ENCODE peak calls at places on chromosomes 4 and X, in six cellular contexts. I is mesendoderm, M is Caco-2, O is BE2C, R is fibroblast of lung, U is uterus. V is an unnamed sample.

GRCh38 chrX:137428777-137429564 is 137.0 kb upstream of the ZIC3 start:
- DNase-seq in I (peak; percentile 64), M (no peak), O (no peak), R (no peak), U (no peak), V (peak; percentile 91)

GRCh38 chrX:39199429-39199828 is 398.2 kb downstream of the MID1IP1 start:
- DNase-seq in I (no peak), M (no peak), O (no peak), R (no peak), U (no peak), V (no peak)

GRCh38 chr4:11614426-11614825 is 185.7 kb upstream of the HS3ST1 start:
- DNase-seq in I (peak; percentile 40), M (peak; percentile 62), O (no peak), R (peak; percentile 59), U (no peak), V (no peak)

GRCh38 chr4:18518098-18518497 is 496.5 kb upstream of the LCORL start:
- DNase-seq in I (peak; percentile 14), M (no peak), O (no peak), R (no peak), U (no peak), V (peak; percentile 7)

GRCh38 chr4:89753601-89754066 is 83.3 kb downstream of the SNCA start:
- DNase-seq in I (peak; percentile 68), M (no peak), O (no peak), R (peak; percentile 97), U (no peak), V (no peak)

GRCh38 chr4:140018931-140019618 is 134.9 kb downstream of the MAML3 start:
- DNase-seq in I (no peak), M (peak; percentile 52), O (no peak), R (peak; percentile 23), U (no peak), V (no peak)

GRCh38 chr4:183832776-183833450 is 72.2 kb upstream of the STOX2 start:
- DNase-seq in I (no peak), M (no peak), O (no peak), R (no peak), U (no peak), V (no peak)

GRCh38 chrX:14694631-14695030 is 165.3 kb downstream of the GLRA2 start:
- DNase-seq in I (no peak), M (no peak), O (no peak), R (peak; percentile 84), U (no peak), V (no peak)

GRCh38 chr4:118284169-118284568 is 68.6 kb downstream of the PRSS12 start:
- DNase-seq in I (no peak), M (no peak), O (no peak), R (no peak), U (no peak), V (no peak)

GRCh38 chrX:143633530-143634372 is 2.1 kb downstream of the SLITRK4 start:
- DNase-seq in I (peak; percentile 32), M (no peak), O (no peak), R (no peak), U (no peak), V (peak; percentile 44)

GRCh38 chr4:179163147-179163546 is 1720.9 kb upstream of the AGA start:
- DNase-seq in I (no peak), M (no peak), O (no peak), R (no peak), U (no peak), V (no peak)

GRCh38 chr4:2827874-2828751 is 15.5 kb upstream of the ADD1 start:
- DNase-seq in I (no peak), M (peak; percentile 27), O (peak; percentile 3), R (no peak), U (no peak), V (peak; percentile 47)

GRCh38 chrX:73855546-73855945 is 292.5 kb downstream of the CHIC1 start:
- DNase-seq in I (peak; percentile 63), M (peak; percentile 43), O (peak; percentile 55), R (peak; percentile 53), U (peak; percentile 73), V (peak; percentile 63)

GRCh38 chr4:60122820-60123219 is 1077.3 kb upstream of the ADGRL3 start:
- DNase-seq in I (no peak), M (no peak), O (no peak), R (peak; percentile 1), U (no peak), V (no peak)

GRCh38 chr4:27184508-27185155 is 324.0 kb downstream of the STIM2 start:
- DNase-seq in I (no peak), M (no peak), O (no peak), R (no peak), U (no peak), V (no peak)

GRCh38 chr4:135368826-135369225 is 1167.2 kb upstream of the PABPC4L start:
- DNase-seq in I (no peak), M (no peak), O (no peak), R (peak; percentile 29), U (no peak), V (no peak)

GRCh38 chrX:49644991-49645637 is 46.3 kb downstream of the GAGE1 start:
- DNase-seq in I (no peak), M (no peak), O (no peak), R (no peak), U (no peak), V (no peak)

GRCh38 chr4:26594778-26595177 is 10.9 kb downstream of the TBC1D19 start:
- DNase-seq in I (no peak), M (no peak), O (no peak), R (peak; percentile 20), U (no peak), V (no peak)

GRCh38 chr4:40305329-40306193 is 29.6 kb upstream of the CHRNA9 start:
- DNase-seq in I (no peak), M (no peak), O (no peak), R (no peak), U (no peak), V (no peak)

GRCh38 chr4:88792821-88793220 is 95.2 kb upstream of the NAP1L5 start:
- DNase-seq in I (peak; percentile 70), M (no peak), O (no peak), R (peak; percentile 79), U (no peak), V (peak; percentile 1)

GRCh38 chr4:125315571-125316390 is 1.0 kb downstream of the FAT4 start:
- DNase-seq in I (peak; percentile 79), M (no peak), O (peak; percentile 79), R (peak; percentile 62), U (peak; percentile 33), V (peak; percentile 75)

GRCh38 chrX:916235-916609 is 285.6 kb downstream of the SHOX start:
- DNase-seq in I (no peak), M (no peak), O (no peak), R (no peak), U (no peak), V (no peak)

GRCh38 chr4:21888195-21888976 is 60.2 kb downstream of the KCNIP4 start:
- DNase-seq in I (no peak), M (no peak), O (no peak), R (peak; percentile 96), U (no peak), V (no peak)

DNA sequence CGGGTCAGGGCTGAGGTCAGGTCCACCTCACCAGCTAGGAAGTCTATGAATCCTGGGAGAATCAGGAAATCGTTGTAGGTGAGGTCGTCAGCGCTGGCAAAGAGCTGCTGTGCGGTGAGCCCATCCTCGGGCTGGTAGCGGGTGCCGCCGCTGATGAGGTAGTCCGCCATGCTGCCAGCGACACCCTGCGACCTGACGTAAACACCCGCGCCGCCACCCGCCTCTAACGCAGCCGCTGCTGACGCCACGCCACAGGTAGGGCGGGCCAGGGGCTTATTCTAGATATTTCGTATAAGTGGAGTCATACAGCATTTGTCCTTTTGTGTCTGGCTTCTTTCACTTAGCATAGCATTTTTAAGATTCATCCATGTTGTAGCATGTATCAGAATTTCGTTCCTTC is 220.2 kb upstream of the ATP6AP2 start:
- DNase-seq in I (no peak), M (no peak), O (no peak), R (no peak), U (no peak), V (no peak)
- H3K4me3 ChIP-seq in I (no peak overlapping the region), M (no peak overlapping the region), O (no peak overlapping the region), R (no peak overlapping the region), U (no peak overlapping the region), V (no peak overlapping the region)

GRCh38 chr4:38857354-38858096 is 908 bp upstream of the TLR6 start:
- DNase-seq in I (peak; percentile 66), M (no peak), O (no peak), R (peak; percentile 93), U (peak; percentile 74), V (no peak)
- H3K4me3 ChIP-seq in I (no peak overlapping the region), M (no peak overlapping the region), O (no peak overlapping the region), R (peak overlapping the region; percentile 1), U (no peak overlapping the region), V (no peak overlapping the region)

GRCh38 chr4:41880840-41881831 is 54.1 kb upstream of the TMEM33 start:
- DNase-seq in I (peak; percentile 49), M (no peak), O (peak; percentile 50), R (no peak), U (no peak), V (peak; percentile 78)

GRCh38 chr4:41881931-41882621 is 53.2 kb upstream of the TMEM33 start:
- DNase-seq in I (peak; percentile 14), M (no peak), O (peak; percentile 70), R (no peak), U (no peak), V (peak; percentile 74)

GRCh38 chr4:41880022-41880837 is 55.0 kb upstream of the TMEM33 start:
- DNase-seq in I (peak; percentile 75), M (no peak), O (no peak), R (no peak), U (no peak), V (peak; percentile 48)

GRCh38 chr4:41883988-41884737 is 51.1 kb upstream of the TMEM33 start:
- DNase-seq in I (no peak), M (no peak), O (peak; percentile 87), R (no peak), U (no peak), V (no peak)

DNA sequence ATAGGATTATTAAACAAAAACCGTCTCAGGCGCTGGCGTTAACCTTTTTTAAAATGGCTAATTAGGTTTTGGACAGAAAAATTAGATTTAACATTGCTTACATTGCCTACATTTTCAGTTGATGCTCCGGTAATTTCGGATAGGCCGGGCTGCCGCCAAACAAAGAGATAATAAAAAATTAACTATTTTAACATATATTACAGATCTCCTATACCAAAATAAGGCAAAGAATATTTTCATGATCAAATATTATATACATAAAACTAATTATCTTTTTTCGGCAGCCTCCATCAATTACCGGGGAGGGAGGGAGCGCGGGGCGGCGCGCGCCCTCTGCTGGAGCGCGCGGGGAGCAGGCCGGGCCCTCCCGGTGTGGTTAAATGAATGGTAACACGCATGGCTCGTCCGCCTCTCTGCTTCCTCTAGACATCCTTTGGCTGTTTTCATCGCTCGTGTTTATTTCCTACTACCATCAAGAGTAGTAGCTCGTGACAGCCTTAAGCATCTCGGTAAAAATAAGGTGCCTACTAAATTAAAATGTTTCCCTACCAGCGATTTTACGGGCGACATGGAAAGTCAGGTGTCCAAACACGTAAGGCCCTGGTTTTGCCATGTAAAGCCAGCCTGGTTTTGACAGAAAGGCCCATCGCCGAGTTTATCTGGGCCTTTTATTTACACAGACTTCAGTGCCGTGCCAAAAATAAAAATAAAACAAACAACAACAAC is 52.4 kb upstream of the TMEM33 start:
- DNase-seq in I (peak; percentile 35), M (no peak), O (peak; percentile 80), R (peak; percentile 19), U (no peak), V (peak; percentile 93)
- H3K4me3 ChIP-seq in I (no peak overlapping the region), M (no peak overlapping the region), O (peak overlapping the region; percentile 86), R (peak overlapping the region; percentile 7), U (peak overlapping the region; percentile 14), V (peak overlapping the region; percentile 24)

DNA sequence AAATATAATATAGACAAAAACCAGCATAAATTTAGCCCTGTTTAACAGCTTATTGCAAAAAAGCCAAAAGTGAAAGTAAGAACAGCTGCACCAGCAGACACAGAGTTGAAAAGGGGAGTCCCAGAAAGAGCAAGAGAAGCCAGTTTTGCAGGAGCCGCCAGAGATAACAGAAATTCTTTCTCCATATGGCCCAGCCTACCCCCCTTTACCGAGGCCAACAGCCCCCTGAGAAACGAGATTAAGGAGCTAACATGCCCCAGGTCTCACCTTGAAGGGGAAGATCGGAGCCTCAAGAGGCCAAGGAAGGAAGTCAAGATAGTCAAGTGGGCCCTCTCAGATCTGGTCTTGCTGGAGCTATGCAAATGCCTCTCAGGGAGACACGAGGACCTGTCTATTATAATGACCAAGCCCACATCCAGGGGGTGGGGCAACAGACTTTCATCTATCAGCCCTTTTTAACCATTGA is 4.8 kb downstream of the ACOX3 start:
- DNase-seq in I (peak; percentile 90), M (peak; percentile 56), O (no peak), R (no peak), U (no peak), V (no peak)
- H3K4me3 ChIP-seq in I (no peak overlapping the region), M (no peak overlapping the region), O (no peak overlapping the region), R (peak overlapping the region; percentile 32), U (peak overlapping the region; percentile 5), V (peak overlapping the region; percentile 25)